ENCODE peak calls at places on chromosomes 6 and 20, in ten cellular contexts. X is GM23248; P is iPS DF 6.9; E is cardiac muscle cell; D is AG04450; V is CD4-positive, alpha-beta memory T cell; Y is thyroid gland; F is dorsolateral prefrontal cortex; U is astrocyte of the cerebellum; H is astrocyte of the spinal cord. N is an unnamed sample.

GRCh38 chr6:29602564-29603361 is 17.8 kb downstream of the OR2H2 start:
- DNase-seq in X (peak; percentile 23), P (no peak), E (peak; percentile 25), D (peak; percentile 3), V (no peak), Y (no peak), F (no peak), U (no peak), H (no peak), N (peak; percentile 11)

GRCh38 chr6:141351721-141352120 is 781.0 kb upstream of the GJE1 start:
- DNase-seq in X (no peak), P (no peak), E (no peak), D (no peak), V (no peak), Y (no peak), F (no peak), U (no peak), H (no peak), N (no peak)

GRCh38 chr20:1811621-1812498 is 83.3 kb upstream of the SIRPA start:
- DNase-seq in X (no peak), P (no peak), E (no peak), D (no peak), V (no peak), Y (no peak), F (no peak), U (no peak), H (no peak), N (no peak)

GRCh38 chr6:142380626-142381025 is 78.8 kb downstream of the ADGRG6 start:
- DNase-seq in X (no peak), P (no peak), E (no peak), D (no peak), V (no peak), Y (no peak), F (no peak), U (no peak), H (no peak), N (no peak)

GRCh38 chr6:100257661-100258395 is 206.9 kb downstream of the SIM1 start:
- DNase-seq in X (peak; percentile 59), P (no peak), E (peak; percentile 81), D (peak; percentile 15), V (no peak), Y (no peak), F (no peak), U (peak; percentile 66), H (peak; percentile 86), N (peak; percentile 1)

GRCh38 chr6:71602385-71602949 is 283.9 kb upstream of the RIMS1 start:
- DNase-seq in X (peak; percentile 84), P (no peak), E (peak; percentile 3), D (no peak), V (no peak), Y (no peak), F (no peak), U (peak; percentile 94), H (peak; percentile 72), N (no peak)

GRCh38 chr6:130937942-130938604 is 110.9 kb downstream of the SMLR1 start:
- DNase-seq in X (peak; percentile 57), P (no peak), E (peak; percentile 60), D (no peak), V (no peak), Y (no peak), F (no peak), U (no peak), H (peak; percentile 51), N (no peak)

GRCh38 chr6:11571073-11571472 is 33.5 kb downstream of the TMEM170B start:
- DNase-seq in X (no peak), P (no peak), E (no peak), D (no peak), V (no peak), Y (no peak), F (no peak), U (no peak), H (no peak), N (no peak)

GRCh38 chr6:166779381-166779780 is 152.3 kb upstream of the RPS6KA2 start:
- DNase-seq in X (no peak), P (no peak), E (no peak), D (no peak), V (no peak), Y (no peak), F (no peak), U (no peak), H (no peak), N (no peak)

GRCh38 chr6:115159733-115160132 is 816.9 kb upstream of the HS3ST5 start:
- DNase-seq in X (no peak), P (no peak), E (no peak), D (no peak), V (no peak), Y (no peak), F (no peak), U (no peak), H (no peak), N (no peak)

GRCh38 chr6:157014871-157015270 is 237.7 kb downstream of the ARID1B start:
- DNase-seq in X (no peak), P (no peak), E (no peak), D (no peak), V (no peak), Y (no peak), F (no peak), U (no peak), H (no peak), N (no peak)

GRCh38 chr6:157012355-157012754 is 235.2 kb downstream of the ARID1B start:
- DNase-seq in X (no peak), P (no peak), E (no peak), D (no peak), V (no peak), Y (no peak), F (no peak), U (no peak), H (no peak), N (no peak)

GRCh38 chr6:157017861-157018260 is 240.7 kb downstream of the ARID1B start:
- DNase-seq in X (peak; percentile 48), P (no peak), E (peak; percentile 18), D (no peak), V (no peak), Y (peak; percentile 50), F (no peak), U (no peak), H (no peak), N (no peak)

GRCh38 chr6:157017022-157017421 is 239.8 kb downstream of the ARID1B start:
- DNase-seq in X (no peak), P (no peak), E (no peak), D (no peak), V (no peak), Y (no peak), F (no peak), U (no peak), H (no peak), N (no peak)

GRCh38 chr6:157013649-157014365 is 236.6 kb downstream of the ARID1B start:
- DNase-seq in X (no peak), P (no peak), E (no peak), D (no peak), V (no peak), Y (no peak), F (no peak), U (no peak), H (peak; percentile 36), N (no peak)
- H3K4me3 ChIP-seq in X (no peak overlapping the region), P (no peak overlapping the region), E (no peak overlapping the region), D (no peak overlapping the region), V (no peak overlapping the region), Y (no peak overlapping the region), F (no peak overlapping the region), U (no peak overlapping the region), H (no peak overlapping the region), N (no peak overlapping the region)

DNA sequence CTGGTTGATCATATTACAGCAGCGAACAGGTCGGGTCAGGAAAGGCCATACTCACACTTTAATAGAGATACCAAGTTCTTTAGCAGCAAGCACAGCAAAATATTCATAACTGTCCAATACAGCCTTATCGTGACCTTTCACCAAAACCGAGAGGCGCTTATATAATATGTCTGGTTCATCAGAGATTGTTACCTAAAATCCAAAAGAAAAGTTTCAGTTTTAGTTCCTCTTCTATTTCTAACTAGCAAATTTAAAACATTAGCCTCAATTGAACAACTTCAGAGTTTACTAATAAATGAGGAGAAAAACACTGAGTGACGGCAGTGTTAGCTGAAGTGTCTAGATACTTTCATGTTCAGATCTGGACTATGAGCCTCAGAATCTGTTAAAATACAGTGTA is 5.9 kb downstream of the MRPS10 start:
- DNase-seq in X (no peak), P (no peak), E (no peak), D (no peak), V (no peak), Y (no peak), F (no peak), U (no peak), H (no peak), N (no peak)
- H3K4me3 ChIP-seq in X (no peak overlapping the region), P (no peak overlapping the region), E (no peak overlapping the region), D (no peak overlapping the region), V (no peak overlapping the region), Y (no peak overlapping the region), F (no peak overlapping the region), U (no peak overlapping the region), H (no peak overlapping the region), N (no peak overlapping the region)

GRCh38 chr6:24927234-24927955 is 8.4 kb downstream of the RIPOR2 start:
- DNase-seq in X (no peak), P (no peak), E (no peak), D (no peak), V (peak; percentile 48), Y (no peak), F (no peak), U (no peak), H (no peak), N (no peak)
- H3K4me3 ChIP-seq in X (no peak overlapping the region), P (no peak overlapping the region), E (no peak overlapping the region), D (no peak overlapping the region), V (peak overlapping the region; percentile 63), Y (no peak overlapping the region), F (no peak overlapping the region), U (no peak overlapping the region), H (no peak overlapping the region), N (no peak overlapping the region)

DNA sequence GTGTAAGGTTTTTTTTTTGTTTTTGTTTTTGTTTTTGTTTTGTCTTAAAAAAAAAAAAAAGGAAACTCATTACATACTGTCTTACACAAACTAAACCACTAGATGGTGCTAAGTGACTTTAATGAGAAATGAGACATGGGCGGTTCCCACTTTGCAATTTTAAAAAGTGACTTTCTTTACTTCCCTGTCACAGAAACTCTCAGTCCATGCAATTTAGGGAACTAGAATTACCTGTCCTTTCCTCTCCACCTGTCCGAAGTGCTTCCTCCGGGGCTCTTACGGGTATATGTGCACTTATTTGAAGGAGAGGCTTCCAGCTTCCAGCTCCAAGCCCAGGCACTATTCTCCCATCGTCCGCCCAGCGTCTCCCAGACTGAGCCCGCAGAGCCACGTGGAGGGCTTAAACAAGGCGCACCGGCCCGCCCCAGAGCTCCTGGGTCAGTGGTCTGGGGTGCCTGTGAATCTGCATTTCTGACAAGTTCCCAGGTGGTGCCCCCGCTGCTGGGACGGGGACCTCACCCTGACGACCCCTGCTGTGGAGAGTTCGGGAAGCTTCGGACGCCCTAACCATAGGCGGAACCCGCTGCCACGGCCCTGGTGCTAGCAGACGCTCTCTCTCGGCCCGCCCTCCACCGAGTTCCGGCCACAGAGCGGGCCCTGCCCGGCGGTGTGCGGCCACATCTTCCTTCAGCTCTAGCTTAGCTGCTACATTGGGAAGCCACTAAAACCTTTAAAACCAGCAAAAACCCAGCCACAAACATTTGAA is 26.1 kb downstream of the BFSP1 start:
- DNase-seq in X (peak; percentile 80), P (no peak), E (peak; percentile 66), D (no peak), V (peak; percentile 69), Y (peak; percentile 30), F (no peak), U (peak; percentile 16), H (peak; percentile 65), N (peak; percentile 79)
- H3K4me3 ChIP-seq in X (peak overlapping the region; percentile 83), P (peak overlapping the region; percentile 29), E (peak overlapping the region; percentile 13), D (peak overlapping the region; percentile 58), V (peak overlapping the region; percentile 55), Y (no peak overlapping the region), F (peak overlapping the region; percentile 60), U (peak overlapping the region; percentile 45), H (peak overlapping the region; percentile 45), N (peak overlapping the region; percentile 60)

GRCh38 chr20:11103866-11104265 is 430.1 kb upstream of the JAG1 start:
- DNase-seq in X (no peak), P (no peak), E (peak; percentile 77), D (no peak), V (no peak), Y (no peak), F (no peak), U (no peak), H (no peak), N (no peak)
- H3K4me3 ChIP-seq in X (no peak overlapping the region), P (no peak overlapping the region), E (no peak overlapping the region), D (no peak overlapping the region), V (no peak overlapping the region), Y (no peak overlapping the region), F (no peak overlapping the region), U (no peak overlapping the region), H (no peak overlapping the region), N (no peak overlapping the region)

N was measured in OCI-LY7.